ENCODE peak calls at places on chromosomes 1 and 21, in six cellular contexts. One of them, this sample, is unnamed. For H3K4me1, the result is how much of the 10 kb centered on the place peaks cover.

GRCh38 chr1:23692308-23692871 is 784 bp downstream of the RPL11 start:
- DNase-seq in GM23248: peak
- DNase-seq in heart left ventricle: no peak
- DNase-seq in OCI-LY7: peak
- DNase-seq in sigmoid colon: no peak
- DNase-seq in mammary epithelial cell: no peak
- DNase-seq in this sample: no peak

GRCh38 chr1:226736908-226737818 is 1.9 kb downstream of the ITPKB start:
- DNase-seq in GM23248: peak
- DNase-seq in heart left ventricle: peak
- DNase-seq in OCI-LY7: peak
- DNase-seq in sigmoid colon: peak
- DNase-seq in mammary epithelial cell: peak
- DNase-seq in this sample: no peak

GRCh38 chr21:36976882-36977651 is 10.6 kb upstream of the HLCS start:
- DNase-seq in GM23248: peak
- DNase-seq in heart left ventricle: no peak
- DNase-seq in OCI-LY7: peak
- DNase-seq in sigmoid colon: no peak
- DNase-seq in mammary epithelial cell: peak
- DNase-seq in this sample: no peak

GRCh38 chr1:202852163-202852904 is 36.6 kb downstream of the RABIF start:
- DNase-seq in GM23248: peak
- DNase-seq in heart left ventricle: peak
- DNase-seq in OCI-LY7: peak
- DNase-seq in sigmoid colon: no peak
- DNase-seq in mammary epithelial cell: peak
- DNase-seq in this sample: no peak

GRCh38 chr1:22729921-22730320 is 19.3 kb downstream of the EPHB2 start:
- DNase-seq in GM23248: no peak
- DNase-seq in heart left ventricle: no peak
- DNase-seq in OCI-LY7: no peak
- DNase-seq in sigmoid colon: no peak
- DNase-seq in mammary epithelial cell: no peak
- DNase-seq in this sample: no peak

GRCh38 chr1:33256335-33256700 is at the start of gene ZNF362:
- DNase-seq in GM23248: peak
- DNase-seq in heart left ventricle: peak
- DNase-seq in OCI-LY7: peak
- DNase-seq in sigmoid colon: no peak
- DNase-seq in mammary epithelial cell: peak
- DNase-seq in this sample: no peak

GRCh38 chr21:42157606-42158310 is 61.2 kb upstream of the ABCG1 start:
- DNase-seq in GM23248: no peak
- DNase-seq in heart left ventricle: no peak
- DNase-seq in OCI-LY7: no peak
- DNase-seq in sigmoid colon: peak
- DNase-seq in mammary epithelial cell: no peak
- DNase-seq in this sample: no peak

GRCh38 chr1:162694911-162695310 is 62.6 kb downstream of the DDR2 start:
- DNase-seq in GM23248: no peak
- DNase-seq in heart left ventricle: no peak
- DNase-seq in OCI-LY7: no peak
- DNase-seq in sigmoid colon: no peak
- DNase-seq in mammary epithelial cell: no peak
- DNase-seq in this sample: no peak

GRCh38 chr1:243855616-243856318 is 5.7 kb upstream of the AKT3 start:
- DNase-seq in GM23248: no peak
- DNase-seq in heart left ventricle: no peak
- DNase-seq in OCI-LY7: no peak
- DNase-seq in sigmoid colon: no peak
- DNase-seq in mammary epithelial cell: no peak
- DNase-seq in this sample: no peak

GRCh38 chr1:65467536-65467935 is 47.1 kb downstream of the LEPR start:
- DNase-seq in GM23248: peak
- DNase-seq in heart left ventricle: no peak
- DNase-seq in OCI-LY7: no peak
- DNase-seq in sigmoid colon: no peak
- DNase-seq in mammary epithelial cell: peak
- DNase-seq in this sample: no peak

GRCh38 chr1:46096269-46097148 is 35.9 kb downstream of the PIK3R3 start:
- DNase-seq in GM23248: no peak
- DNase-seq in heart left ventricle: no peak
- DNase-seq in OCI-LY7: peak
- DNase-seq in sigmoid colon: no peak
- DNase-seq in mammary epithelial cell: no peak
- DNase-seq in this sample: no peak

GRCh38 chr21:36156815-36157670 is at the start of gene DOP1B:
- DNase-seq in GM23248: peak
- DNase-seq in heart left ventricle: no peak
- DNase-seq in OCI-LY7: peak
- DNase-seq in sigmoid colon: no peak
- DNase-seq in mammary epithelial cell: no peak
- DNase-seq in this sample: no peak

GRCh38 chr1:87224209-87224608 is 104.5 kb upstream of the LMO4 start:
- DNase-seq in GM23248: peak
- DNase-seq in heart left ventricle: no peak
- DNase-seq in OCI-LY7: no peak
- DNase-seq in sigmoid colon: no peak
- DNase-seq in mammary epithelial cell: peak
- DNase-seq in this sample: no peak

GRCh38 chr1:24457866-24458265 is 42.3 kb downstream of the NIPAL3 start:
- DNase-seq in GM23248: no peak
- DNase-seq in heart left ventricle: no peak
- DNase-seq in OCI-LY7: no peak
- DNase-seq in sigmoid colon: no peak
- DNase-seq in mammary epithelial cell: no peak
- DNase-seq in this sample: no peak

GRCh38 chr1:55127827-55128343 is 87.3 kb downstream of the USP24 start:
- DNase-seq in GM23248: peak
- DNase-seq in heart left ventricle: no peak
- DNase-seq in OCI-LY7: no peak
- DNase-seq in sigmoid colon: no peak
- DNase-seq in mammary epithelial cell: peak
- DNase-seq in this sample: no peak

GRCh38 chr1:77972080-77972479 is 6.8 kb downstream of the FUBP1 start:
- DNase-seq in GM23248: no peak
- DNase-seq in heart left ventricle: no peak
- DNase-seq in OCI-LY7: no peak
- DNase-seq in sigmoid colon: no peak
- DNase-seq in mammary epithelial cell: no peak
- DNase-seq in this sample: no peak

GRCh38 chr1:193960499-193960898 is 774.1 kb upstream of the B3GALT2 start:
- DNase-seq in GM23248: no peak
- DNase-seq in heart left ventricle: no peak
- DNase-seq in OCI-LY7: no peak
- DNase-seq in sigmoid colon: no peak
- DNase-seq in mammary epithelial cell: no peak
- DNase-seq in this sample: no peak

GRCh38 chr1:3176820-3177219 is 107.8 kb downstream of the PRDM16 start:
- DNase-seq in GM23248: no peak
- DNase-seq in heart left ventricle: no peak
- DNase-seq in OCI-LY7: no peak
- DNase-seq in sigmoid colon: no peak
- DNase-seq in mammary epithelial cell: no peak
- DNase-seq in this sample: no peak

GRCh38 chr1:207711285-207711684 is 40.6 kb upstream of the CD46 start:
- DNase-seq in GM23248: no peak
- DNase-seq in heart left ventricle: no peak
- DNase-seq in OCI-LY7: peak
- DNase-seq in sigmoid colon: no peak
- DNase-seq in mammary epithelial cell: peak
- DNase-seq in this sample: no peak

GRCh38 chr1:19468397-19468956 is 16.9 kb downstream of the CAPZB start:
- DNase-seq in GM23248: no peak
- DNase-seq in heart left ventricle: no peak
- DNase-seq in OCI-LY7: no peak
- DNase-seq in sigmoid colon: no peak
- DNase-seq in mammary epithelial cell: no peak
- DNase-seq in this sample: no peak

GRCh38 chr1:23283660-23284602 is 60.2 kb downstream of the HNRNPR start:
- DNase-seq in GM23248: peak
- DNase-seq in heart left ventricle: no peak
- DNase-seq in OCI-LY7: no peak
- DNase-seq in sigmoid colon: no peak
- DNase-seq in mammary epithelial cell: no peak
- DNase-seq in this sample: no peak

GRCh38 chr1:108691128-108691885 is 803 bp upstream of the PRPF38B start:
- DNase-seq in GM23248: peak
- DNase-seq in heart left ventricle: no peak
- DNase-seq in OCI-LY7: no peak
- DNase-seq in sigmoid colon: no peak
- DNase-seq in mammary epithelial cell: no peak
- DNase-seq in this sample: no peak

GRCh38 chr1:118920124-118920675 is 67.9 kb downstream of the TBX15 start:
- DNase-seq in GM23248: no peak
- DNase-seq in heart left ventricle: no peak
- DNase-seq in OCI-LY7: no peak
- DNase-seq in sigmoid colon: no peak
- DNase-seq in mammary epithelial cell: no peak
- DNase-seq in this sample: no peak

GRCh38 chr1:3061566-3061965 is 7.4 kb upstream of the PRDM16 start:
- DNase-seq in GM23248: no peak
- DNase-seq in heart left ventricle: peak
- DNase-seq in OCI-LY7: no peak
- DNase-seq in sigmoid colon: peak
- DNase-seq in mammary epithelial cell: no peak
- DNase-seq in this sample: no peak

GRCh38 chr1:94927405-94928175 is 680 bp upstream of the CNN3 start:
- DNase-seq in GM23248: peak
- DNase-seq in heart left ventricle: no peak
- DNase-seq in OCI-LY7: no peak
- DNase-seq in sigmoid colon: no peak
- DNase-seq in mammary epithelial cell: peak
- DNase-seq in this sample: no peak
- H3K27ac ChIP-seq in GM23248: peak
- H3K27ac ChIP-seq in heart left ventricle: peak
- H3K27ac ChIP-seq in OCI-LY7: no peak
- H3K27ac ChIP-seq in sigmoid colon: peak
- H3K27ac ChIP-seq in mammary epithelial cell: no peak
- H3K27ac ChIP-seq in this sample: peak

GRCh38 chr1:157139125-157139524 is 930 bp upstream of the ETV3 start:
- DNase-seq in GM23248: no peak
- DNase-seq in heart left ventricle: no peak
- DNase-seq in OCI-LY7: no peak
- DNase-seq in sigmoid colon: no peak
- DNase-seq in mammary epithelial cell: no peak
- DNase-seq in this sample: no peak

GRCh38 chr1:157137051-157137772 is 983 bp downstream of the ETV3 start:
- DNase-seq in GM23248: peak
- DNase-seq in heart left ventricle: no peak
- DNase-seq in OCI-LY7: peak
- DNase-seq in sigmoid colon: no peak
- DNase-seq in mammary epithelial cell: peak
- DNase-seq in this sample: no peak

GRCh38 chr1:157136133-157136532 is 2.1 kb downstream of the ETV3 start:
- DNase-seq in GM23248: no peak
- DNase-seq in heart left ventricle: no peak
- DNase-seq in OCI-LY7: no peak
- DNase-seq in sigmoid colon: no peak
- DNase-seq in mammary epithelial cell: peak
- DNase-seq in this sample: no peak

GRCh38 chr1:157138220-157139124 is at the start of gene ETV3:
- DNase-seq in GM23248: peak
- DNase-seq in heart left ventricle: peak
- DNase-seq in OCI-LY7: peak
- DNase-seq in sigmoid colon: peak
- DNase-seq in mammary epithelial cell: peak
- DNase-seq in this sample: peak

GRCh38 chr1:157137773-157138219 is 399 bp downstream of the ETV3 start:
- DNase-seq in GM23248: peak
- DNase-seq in heart left ventricle: no peak
- DNase-seq in OCI-LY7: no peak
- DNase-seq in sigmoid colon: no peak
- DNase-seq in mammary epithelial cell: no peak
- DNase-seq in this sample: no peak
- H3K4me1 ChIP-seq in GM23248: under half
- H3K4me1 ChIP-seq in heart left ventricle: under half
- H3K4me1 ChIP-seq in OCI-LY7: under half
- H3K4me1 ChIP-seq in sigmoid colon: under half
- H3K4me1 ChIP-seq in mammary epithelial cell: under half
- H3K4me1 ChIP-seq in this sample: under half

DNA sequence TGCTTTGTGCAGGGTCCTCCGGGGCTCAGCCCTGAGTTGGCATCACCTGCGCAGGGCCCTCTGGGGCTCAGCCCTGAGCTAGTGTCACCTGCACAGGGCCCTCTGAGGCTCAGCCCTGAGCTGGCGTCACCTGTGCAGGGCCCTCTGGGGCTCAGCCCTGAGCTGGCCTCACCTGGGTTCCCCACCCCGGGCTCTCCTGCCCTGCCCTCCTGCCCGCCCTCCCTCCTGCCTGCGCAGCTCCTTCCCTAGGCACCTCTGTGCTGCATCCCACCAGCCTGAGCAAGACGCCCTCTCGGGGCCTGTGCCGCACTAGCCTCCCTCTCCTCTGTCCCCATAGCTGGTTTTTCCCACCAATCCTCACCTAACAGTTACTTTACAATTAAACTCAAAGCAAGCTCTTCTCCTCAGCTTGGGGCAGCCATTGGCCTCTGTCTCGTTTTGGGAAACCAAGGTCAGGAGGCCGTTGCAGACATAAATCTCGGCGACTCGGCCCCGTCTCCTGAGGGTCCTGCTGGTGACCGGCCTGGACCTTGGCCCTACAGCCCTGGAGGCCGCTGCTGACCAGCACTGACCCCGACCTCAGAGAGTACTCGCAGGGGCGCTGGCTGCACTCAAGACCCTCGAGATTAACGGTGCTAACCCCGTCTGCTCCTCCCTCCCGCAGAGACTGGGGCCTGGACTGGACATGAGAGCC is 22.7 kb downstream of the COL6A1 start:
- DNase-seq in GM23248: peak
- DNase-seq in heart left ventricle: peak
- DNase-seq in OCI-LY7: no peak
- DNase-seq in sigmoid colon: peak
- DNase-seq in mammary epithelial cell: no peak
- DNase-seq in this sample: no peak
- H3K27ac ChIP-seq in GM23248: no peak
- H3K27ac ChIP-seq in heart left ventricle: no peak
- H3K27ac ChIP-seq in OCI-LY7: no peak
- H3K27ac ChIP-seq in sigmoid colon: peak
- H3K27ac ChIP-seq in mammary epithelial cell: no peak
- H3K27ac ChIP-seq in this sample: peak

GRCh38 chr1:198171667-198172294 is 15.0 kb downstream of the NEK7 start:
- DNase-seq in GM23248: no peak
- DNase-seq in heart left ventricle: no peak
- DNase-seq in OCI-LY7: no peak
- DNase-seq in sigmoid colon: no peak
- DNase-seq in mammary epithelial cell: no peak
- DNase-seq in this sample: no peak

GRCh38 chr1:198168180-198168579 is 11.4 kb downstream of the NEK7 start:
- DNase-seq in GM23248: peak
- DNase-seq in heart left ventricle: no peak
- DNase-seq in OCI-LY7: no peak
- DNase-seq in sigmoid colon: no peak
- DNase-seq in mammary epithelial cell: peak
- DNase-seq in this sample: no peak

GRCh38 chr1:198167436-198167934 is 10.7 kb downstream of the NEK7 start:
- DNase-seq in GM23248: peak
- DNase-seq in heart left ventricle: no peak
- DNase-seq in OCI-LY7: peak
- DNase-seq in sigmoid colon: no peak
- DNase-seq in mammary epithelial cell: peak
- DNase-seq in this sample: no peak

GRCh38 chr1:198166900-198167299 is 10.1 kb downstream of the NEK7 start:
- DNase-seq in GM23248: no peak
- DNase-seq in heart left ventricle: no peak
- DNase-seq in OCI-LY7: no peak
- DNase-seq in sigmoid colon: no peak
- DNase-seq in mammary epithelial cell: no peak
- DNase-seq in this sample: no peak

GRCh38 chr1:198169704-198170103 is 12.9 kb downstream of the NEK7 start:
- DNase-seq in GM23248: no peak
- DNase-seq in heart left ventricle: no peak
- DNase-seq in OCI-LY7: no peak
- DNase-seq in sigmoid colon: no peak
- DNase-seq in mammary epithelial cell: peak
- DNase-seq in this sample: no peak
- H3K4me1 ChIP-seq in GM23248: half or more
- H3K4me1 ChIP-seq in heart left ventricle: under half
- H3K4me1 ChIP-seq in OCI-LY7: under half
- H3K4me1 ChIP-seq in sigmoid colon: under half
- H3K4me1 ChIP-seq in mammary epithelial cell: under half
- H3K4me1 ChIP-seq in this sample: half or more

This sample was measured in thoracic aorta.